ENCODE peak calls at places on chromosomes 13 and 19, in ten cellular contexts. O is HFFc6; R is GOT3; I is activated naive CD8-positive, alpha-beta T cell treated with anti-CD3 and anti-CD28 coated beads, Interleukin-2, amount 50 U/mL, for 24 hours; K is occipital lobe; S is HEK293T; P is NCI-H774; V is naive thymus-derived CD8-positive, alpha-beta T cell; F is cardiac muscle cell; Y is ELF-1. E is an unnamed sample.

GRCh38 chr19:49592486-49593232 is 1.7 kb downstream of the PRR12 start:
- DNase-seq in K (no peak), O (no peak), I (peak), R (no peak), S (no peak), V (peak), P (peak), F (peak), Y (peak), E (no peak)

GRCh38 chr19:15456871-15457700 is 7.3 kb downstream of the RASAL3 start:
- DNase-seq in P (no peak), Y (peak), K (no peak), O (no peak), I (no peak), F (no peak), R (no peak), V (no peak), S (no peak), E (no peak)

GRCh38 chr13:70747305-70747704 is 639.1 kb upstream of the KLHL1 start:
- DNase-seq in S (no peak), Y (no peak), P (no peak), V (no peak), O (no peak), F (no peak), R (no peak), I (no peak), K (no peak), E (peak)

GRCh38 chr13:46687810-46688209 is 109.2 kb downstream of the ESD start:
- DNase-seq in P (no peak), S (no peak), F (peak), V (peak), R (no peak), Y (peak), K (no peak), O (peak), I (no peak), E (no peak)

GRCh38 chr19:55179570-55180484 is at the start of gene SYT5:
- DNase-seq in P (no peak), K (peak), Y (peak), V (peak), O (no peak), S (peak), I (peak), F (peak), R (no peak), E (no peak)

GRCh38 chr19:3649888-3650287 is 23.3 kb upstream of the CACTIN start:
- DNase-seq in P (no peak), F (no peak), K (no peak), I (no peak), Y (no peak), S (no peak), R (no peak), O (no peak), V (no peak), E (no peak)

GRCh38 chr13:105773241-105773640 is 762.2 kb downstream of the EFNB2 start:
- DNase-seq in Y (peak), V (no peak), F (no peak), K (no peak), I (no peak), P (no peak), S (no peak), O (no peak), R (no peak), E (no peak)

GRCh38 chr13:21671793-21672680 is 1.2 kb downstream of the FGF9 start:
- DNase-seq in F (no peak), Y (peak), R (no peak), P (no peak), V (no peak), K (no peak), S (no peak), I (no peak), O (no peak), E (no peak)

GRCh38 chr13:44879452-44880058 is 109.7 kb downstream of the NUFIP1 start:
- DNase-seq in V (no peak), S (no peak), I (no peak), R (no peak), F (peak), K (no peak), Y (peak), P (no peak), O (peak), E (no peak)

GRCh38 chr19:28977826-28978225 is 235.1 kb downstream of the UQCRFS1 start:
- DNase-seq in I (no peak), K (no peak), S (no peak), F (no peak), Y (no peak), P (no peak), O (no peak), R (no peak), V (no peak), E (no peak)

GRCh38 chr19:16829822-16830289 is 658 bp downstream of the SIN3B start:
- DNase-seq in I (no peak), F (no peak), R (no peak), V (no peak), S (no peak), P (no peak), O (no peak), Y (peak), K (no peak), E (no peak)

GRCh38 chr19:32220951-32221350 is 124.5 kb upstream of the ZNF507 start:
- DNase-seq in O (no peak), P (no peak), Y (no peak), S (no peak), F (no peak), K (no peak), R (no peak), I (no peak), V (no peak), E (no peak)

GRCh38 chr13:40401911-40402776 is 264.3 kb downstream of the FOXO1 start:
- DNase-seq in F (peak), Y (peak), V (no peak), P (no peak), R (peak), I (peak), O (peak), S (peak), K (peak), E (no peak)

GRCh38 chr13:29893438-29893837 is 43.0 kb upstream of the UBL3 start:
- DNase-seq in P (no peak), S (no peak), V (no peak), I (no peak), Y (no peak), R (no peak), F (no peak), K (no peak), O (no peak), E (no peak)

GRCh38 chr13:98285317-98285716 is 108.2 kb upstream of the RNF113B start:
- DNase-seq in O (no peak), S (no peak), P (peak), K (no peak), V (no peak), R (no peak), I (no peak), Y (no peak), F (no peak), E (peak)

GRCh38 chr19:15195987-15196682 is 4.7 kb downstream of the NOTCH3 start:
- DNase-seq in K (no peak), V (no peak), S (peak), F (peak), P (peak), O (no peak), Y (peak), I (peak), R (no peak), E (no peak)

GRCh38 chr13:47310376-47310775 is 413.5 kb upstream of the HTR2A start:
- DNase-seq in F (no peak), K (no peak), O (no peak), V (no peak), I (no peak), R (no peak), Y (peak), P (no peak), S (no peak), E (no peak)

GRCh38 chr13:113390874-113391497 is 27.1 kb upstream of the GRTP1 start:
- DNase-seq in R (no peak), Y (peak), P (no peak), S (no peak), O (peak), F (no peak), V (no peak), K (no peak), I (no peak), E (no peak)

GRCh38 chr13:67971291-67971690 is 741.2 kb upstream of the PCDH9 start:
- DNase-seq in I (no peak), R (no peak), Y (no peak), S (no peak), O (no peak), P (no peak), F (no peak), K (no peak), V (no peak), E (no peak)

GRCh38 chr19:16197188-16197621 is 506 bp upstream of the AP1M1 start:
- DNase-seq in P (no peak), F (peak), V (no peak), K (no peak), R (peak), I (no peak), S (no peak), Y (no peak), O (peak), E (no peak)

GRCh38 chr19:35040826-35041547 is 534 bp upstream of the HPN start:
- DNase-seq in O (no peak), Y (peak), V (no peak), I (peak), S (no peak), K (peak), F (peak), P (no peak), R (no peak), E (no peak)

GRCh38 chr19:55088543-55089265 is 13.0 kb downstream of the EPS8L1 start:
- DNase-seq in I (peak), O (peak), S (peak), K (peak), P (peak), R (no peak), V (peak), Y (peak), F (peak), E (no peak)

GRCh38 chr19:47438793-47439220 is 19.5 kb upstream of the MEIS3 start:
- DNase-seq in R (no peak), O (no peak), P (peak), I (no peak), F (no peak), K (no peak), Y (no peak), V (no peak), S (no peak), E (no peak)

GRCh38 chr19:2064788-2065524 is 13.9 kb upstream of the MKNK2 start:
- DNase-seq in O (no peak), Y (no peak), S (no peak), R (no peak), P (no peak), K (peak), V (no peak), I (no peak), F (no peak), E (peak)

GRCh38 chr19:49859838-49860715 is 7.3 kb downstream of the PNKP start:
- DNase-seq in I (no peak), F (no peak), R (no peak), K (no peak), P (no peak), Y (no peak), S (no peak), V (no peak), O (no peak), E (no peak)

GRCh38 chr19:33376423-33376822 is 2.9 kb downstream of the CEBPG start:
- DNase-seq in P (no peak), Y (no peak), O (peak), F (peak), R (peak), I (no peak), K (no peak), V (no peak), S (no peak), E (no peak)

GRCh38 chr19:52963229-52963760 is 614 bp upstream of the ZNF816 start:
- DNase-seq in R (no peak), F (no peak), K (no peak), P (no peak), Y (no peak), S (peak), I (peak), V (no peak), O (no peak), E (no peak)

GRCh38 chr19:1153891-1154730 is 20.0 kb downstream of the SBNO2 start:
- DNase-seq in Y (no peak), O (no peak), R (no peak), K (no peak), P (no peak), F (no peak), I (no peak), V (no peak), S (no peak), E (no peak)

GRCh38 chr13:26557051-26557392 is 461 bp upstream of the WASF3 start:
- DNase-seq in I (no peak), O (no peak), R (no peak), P (no peak), F (no peak), V (no peak), Y (no peak), K (no peak), S (no peak), E (no peak)

GRCh38 chr19:4533334-4533733 is 1.7 kb downstream of the PLIN5 start:
- DNase-seq in I (no peak), P (no peak), Y (no peak), O (no peak), V (no peak), K (no peak), S (no peak), F (no peak), R (no peak), E (no peak)

GRCh38 chr13:97749174-97749573 is 204.3 kb upstream of the IPO5 start:
- DNase-seq in K (no peak), P (no peak), Y (no peak), O (no peak), I (no peak), S (no peak), F (peak), V (no peak), R (no peak), E (no peak)